ENCODE peak calls at places on chromosomes 11 and 22, in nine cellular contexts. One of them, this sample, is unnamed.

GRCh38 chr11:16989554-16989953 is 24.7 kb downstream of the PLEKHA7 start:
- DNase-seq in ovary: peak
- DNase-seq in mesendoderm: no peak
- DNase-seq in cardiac fibroblast: no peak
- DNase-seq in neural progenitor cell: no peak
- DNase-seq in body of pancreas: no peak
- DNase-seq in SK-N-SH: no peak
- DNase-seq in astrocyte of the spinal cord: no peak
- DNase-seq in GM23338: no peak
- DNase-seq in this sample: no peak

GRCh38 chr11:35096737-35097136 is 42.2 kb upstream of the CD44 start:
- DNase-seq in ovary: no peak
- DNase-seq in mesendoderm: no peak
- DNase-seq in cardiac fibroblast: no peak
- DNase-seq in neural progenitor cell: no peak
- DNase-seq in body of pancreas: no peak
- DNase-seq in SK-N-SH: no peak
- DNase-seq in astrocyte of the spinal cord: no peak
- DNase-seq in GM23338: no peak
- DNase-seq in this sample: no peak

GRCh38 chr11:109960831-109961230 is 132.4 kb upstream of the ZC3H12C start:
- DNase-seq in ovary: peak
- DNase-seq in mesendoderm: peak
- DNase-seq in cardiac fibroblast: peak
- DNase-seq in neural progenitor cell: peak
- DNase-seq in body of pancreas: peak
- DNase-seq in SK-N-SH: no peak
- DNase-seq in astrocyte of the spinal cord: peak
- DNase-seq in GM23338: peak
- DNase-seq in this sample: no peak

GRCh38 chr11:12831471-12832202 is 157.4 kb downstream of the TEAD1 start:
- DNase-seq in ovary: no peak
- DNase-seq in mesendoderm: no peak
- DNase-seq in cardiac fibroblast: no peak
- DNase-seq in neural progenitor cell: no peak
- DNase-seq in body of pancreas: no peak
- DNase-seq in SK-N-SH: no peak
- DNase-seq in astrocyte of the spinal cord: no peak
- DNase-seq in GM23338: no peak
- DNase-seq in this sample: no peak

GRCh38 chr11:10275714-10276113 is 18.3 kb downstream of the SBF2 start:
- DNase-seq in ovary: no peak
- DNase-seq in mesendoderm: no peak
- DNase-seq in cardiac fibroblast: peak
- DNase-seq in neural progenitor cell: no peak
- DNase-seq in body of pancreas: no peak
- DNase-seq in SK-N-SH: no peak
- DNase-seq in astrocyte of the spinal cord: no peak
- DNase-seq in GM23338: no peak
- DNase-seq in this sample: no peak

GRCh38 chr11:122979815-122980656 is 1.6 kb downstream of the BSX start:
- DNase-seq in ovary: no peak
- DNase-seq in mesendoderm: peak
- DNase-seq in cardiac fibroblast: no peak
- DNase-seq in neural progenitor cell: peak
- DNase-seq in body of pancreas: no peak
- DNase-seq in SK-N-SH: no peak
- DNase-seq in astrocyte of the spinal cord: no peak
- DNase-seq in GM23338: peak
- DNase-seq in this sample: no peak

GRCh38 chr11:125345706-125346561 is 150.1 kb downstream of the FEZ1 start:
- DNase-seq in ovary: peak
- DNase-seq in mesendoderm: peak
- DNase-seq in cardiac fibroblast: peak
- DNase-seq in neural progenitor cell: peak
- DNase-seq in body of pancreas: peak
- DNase-seq in SK-N-SH: peak
- DNase-seq in astrocyte of the spinal cord: peak
- DNase-seq in GM23338: peak
- DNase-seq in this sample: peak

GRCh38 chr11:72676874-72677341 is 2.7 kb upstream of the PDE2A start:
- DNase-seq in ovary: peak
- DNase-seq in mesendoderm: peak
- DNase-seq in cardiac fibroblast: peak
- DNase-seq in neural progenitor cell: peak
- DNase-seq in body of pancreas: peak
- DNase-seq in SK-N-SH: no peak
- DNase-seq in astrocyte of the spinal cord: peak
- DNase-seq in GM23338: peak
- DNase-seq in this sample: no peak

GRCh38 chr11:9527481-9528140 is 45.9 kb upstream of the WEE1 start:
- DNase-seq in ovary: peak
- DNase-seq in mesendoderm: no peak
- DNase-seq in cardiac fibroblast: peak
- DNase-seq in neural progenitor cell: no peak
- DNase-seq in body of pancreas: no peak
- DNase-seq in SK-N-SH: no peak
- DNase-seq in astrocyte of the spinal cord: peak
- DNase-seq in GM23338: no peak
- DNase-seq in this sample: no peak

GRCh38 chr11:90373971-90374370 is 151.1 kb upstream of the CHORDC1 start:
- DNase-seq in ovary: no peak
- DNase-seq in mesendoderm: no peak
- DNase-seq in cardiac fibroblast: no peak
- DNase-seq in neural progenitor cell: no peak
- DNase-seq in body of pancreas: no peak
- DNase-seq in SK-N-SH: no peak
- DNase-seq in astrocyte of the spinal cord: no peak
- DNase-seq in GM23338: no peak
- DNase-seq in this sample: no peak

DNA sequence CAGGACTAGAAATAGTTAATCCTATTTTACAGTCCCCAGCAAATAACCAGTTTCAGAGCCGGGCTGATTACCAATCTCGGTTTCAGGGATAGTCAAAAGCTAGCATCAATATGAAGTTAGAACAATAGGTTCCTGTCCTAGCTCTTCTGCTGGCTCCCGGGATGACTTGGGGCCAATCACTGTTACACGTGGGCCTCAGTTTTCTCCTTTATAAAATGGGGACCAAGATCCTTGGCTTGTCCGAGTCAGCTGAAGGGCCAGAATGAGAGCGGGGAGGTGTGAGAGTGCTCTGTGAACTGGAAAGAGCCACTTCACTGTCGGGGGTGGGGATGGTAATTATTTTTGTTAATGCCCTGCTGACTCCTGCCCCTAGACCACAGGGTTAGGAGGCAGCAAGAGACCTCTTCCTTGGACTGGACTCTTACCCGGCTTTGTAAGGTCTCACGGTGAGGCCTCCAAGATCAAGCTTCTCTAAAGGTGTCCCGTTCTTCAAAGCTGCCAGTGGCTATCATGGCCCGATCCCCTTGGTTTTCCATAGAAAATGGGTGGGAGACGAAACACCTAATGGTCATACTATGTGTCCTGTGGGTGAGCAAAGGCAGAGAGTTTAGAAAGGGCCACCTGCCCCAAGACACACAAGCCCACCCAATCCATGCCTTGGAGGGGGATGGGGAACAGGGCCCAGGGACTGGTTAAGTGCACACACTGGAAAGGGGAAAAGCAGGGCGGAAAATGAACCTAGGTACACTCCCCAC is 1.4 kb downstream of the UCP2 start:
- DNase-seq in ovary: no peak
- DNase-seq in mesendoderm: no peak
- DNase-seq in cardiac fibroblast: no peak
- DNase-seq in neural progenitor cell: no peak
- DNase-seq in body of pancreas: no peak
- DNase-seq in SK-N-SH: no peak
- DNase-seq in astrocyte of the spinal cord: no peak
- DNase-seq in GM23338: no peak
- DNase-seq in this sample: no peak
- H3K4me3 ChIP-seq in ovary: no peak
- H3K4me3 ChIP-seq in mesendoderm: peak
- H3K4me3 ChIP-seq in cardiac fibroblast: no peak
- H3K4me3 ChIP-seq in neural progenitor cell: peak
- H3K4me3 ChIP-seq in body of pancreas: no peak
- H3K4me3 ChIP-seq in SK-N-SH: peak
- H3K4me3 ChIP-seq in astrocyte of the spinal cord: peak
- H3K4me3 ChIP-seq in GM23338: peak
- H3K4me3 ChIP-seq in this sample: no peak

GRCh38 chr22:31749636-31750364 is at the start of gene PRR14L:
- DNase-seq in ovary: peak
- DNase-seq in mesendoderm: peak
- DNase-seq in cardiac fibroblast: peak
- DNase-seq in neural progenitor cell: peak
- DNase-seq in body of pancreas: peak
- DNase-seq in SK-N-SH: peak
- DNase-seq in astrocyte of the spinal cord: peak
- DNase-seq in GM23338: peak
- DNase-seq in this sample: peak
- H3K4me3 ChIP-seq in ovary: peak
- H3K4me3 ChIP-seq in mesendoderm: peak
- H3K4me3 ChIP-seq in cardiac fibroblast: peak
- H3K4me3 ChIP-seq in neural progenitor cell: peak
- H3K4me3 ChIP-seq in body of pancreas: peak
- H3K4me3 ChIP-seq in SK-N-SH: peak
- H3K4me3 ChIP-seq in astrocyte of the spinal cord: peak
- H3K4me3 ChIP-seq in GM23338: peak
- H3K4me3 ChIP-seq in this sample: peak

GRCh38 chr22:40463017-40463631 is 92.7 kb downstream of the SGSM3 start:
- DNase-seq in ovary: no peak
- DNase-seq in mesendoderm: no peak
- DNase-seq in cardiac fibroblast: no peak
- DNase-seq in neural progenitor cell: no peak
- DNase-seq in body of pancreas: no peak
- DNase-seq in SK-N-SH: no peak
- DNase-seq in astrocyte of the spinal cord: no peak
- DNase-seq in GM23338: no peak
- DNase-seq in this sample: no peak
- H3K4me3 ChIP-seq in ovary: no peak
- H3K4me3 ChIP-seq in mesendoderm: no peak
- H3K4me3 ChIP-seq in cardiac fibroblast: no peak
- H3K4me3 ChIP-seq in neural progenitor cell: no peak
- H3K4me3 ChIP-seq in body of pancreas: no peak
- H3K4me3 ChIP-seq in SK-N-SH: no peak
- H3K4me3 ChIP-seq in astrocyte of the spinal cord: no peak
- H3K4me3 ChIP-seq in GM23338: no peak
- H3K4me3 ChIP-seq in this sample: no peak

DNA sequence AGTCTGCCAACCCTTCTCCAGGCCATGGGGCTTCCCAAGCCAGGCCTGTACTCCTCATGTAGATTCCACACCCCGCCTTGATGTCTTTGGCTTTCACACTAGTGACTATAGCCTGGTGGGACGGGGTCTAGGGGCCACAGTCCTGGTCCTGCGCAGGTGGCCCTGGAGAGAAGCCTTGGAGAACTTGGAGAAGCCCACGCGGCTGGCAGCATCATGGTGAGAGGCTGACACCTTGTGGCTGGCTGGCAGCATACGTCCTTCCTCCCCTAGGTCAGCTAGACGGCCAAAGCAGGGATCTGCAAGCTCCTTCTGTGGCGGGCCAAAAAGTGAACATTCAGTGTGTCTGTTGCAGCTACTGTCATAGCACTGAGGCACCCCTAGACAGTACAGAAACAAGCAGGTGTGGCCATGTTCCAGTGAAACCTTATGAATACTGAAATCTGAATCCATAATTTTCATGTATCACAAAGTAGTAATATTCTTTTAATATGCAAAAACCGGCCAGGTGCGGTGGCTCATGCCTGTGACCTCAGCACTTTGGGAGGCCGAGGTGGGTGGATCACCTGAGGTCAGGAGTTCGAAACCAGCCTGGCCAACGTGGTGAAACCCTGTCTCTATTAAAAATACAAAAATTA is 42.0 kb downstream of the FAM83F start:
- DNase-seq in ovary: peak
- DNase-seq in mesendoderm: peak
- DNase-seq in cardiac fibroblast: peak
- DNase-seq in neural progenitor cell: peak
- DNase-seq in body of pancreas: peak
- DNase-seq in SK-N-SH: peak
- DNase-seq in astrocyte of the spinal cord: peak
- DNase-seq in GM23338: peak
- DNase-seq in this sample: peak
- H3K4me3 ChIP-seq in ovary: no peak
- H3K4me3 ChIP-seq in mesendoderm: no peak
- H3K4me3 ChIP-seq in cardiac fibroblast: no peak
- H3K4me3 ChIP-seq in neural progenitor cell: no peak
- H3K4me3 ChIP-seq in body of pancreas: no peak
- H3K4me3 ChIP-seq in SK-N-SH: no peak
- H3K4me3 ChIP-seq in astrocyte of the spinal cord: no peak
- H3K4me3 ChIP-seq in GM23338: no peak
- H3K4me3 ChIP-seq in this sample: no peak

This sample was measured in LNCaP clone FGC.